ENCODE peak calls at places on chromosomes 7 and 10, in eight cellular contexts. O is CD8-positive, alpha-beta memory T cell; N is pancreas; G is small intestine; M is tibial artery; L is prostate gland; K is spleen; H is upper lobe of right lung. X is an unnamed sample. For H3K9me3, the result is how much of the 10 kb centered on the place peaks cover.

GRCh38 chr10:129872001-129872400 is 92.1 kb downstream of the EBF3 start:
- DNase-seq in H (no peak), G (no peak), M (no peak), K (no peak), O (no peak), L (no peak), N (no peak), X (no peak)

GRCh38 chr10:12735843-12736462 is 265.6 kb downstream of the CCDC3 start:
- DNase-seq in K (no peak), G (no peak), M (peak), O (no peak), N (no peak), H (no peak), L (no peak), X (no peak)

GRCh38 chr7:156472267-156472666 is 168.3 kb upstream of the RNF32 start:
- DNase-seq in O (no peak), M (no peak), H (no peak), K (no peak), L (no peak), N (no peak), G (no peak), X (no peak)

GRCh38 chr10:88499569-88500470 is 83.3 kb downstream of the RNLS start:
- DNase-seq in G (no peak), K (no peak), M (no peak), L (no peak), O (no peak), N (no peak), H (no peak), X (no peak)

GRCh38 chr7:42876182-42877068 is 35.4 kb downstream of the C7orf25 start:
- DNase-seq in N (no peak), O (no peak), L (peak), G (peak), M (no peak), K (no peak), H (no peak), X (peak)

GRCh38 chr10:1183033-1183396 is 126.8 kb downstream of the WDR37 start:
- DNase-seq in M (no peak), K (peak), L (no peak), G (peak), O (no peak), N (peak), H (peak), X (no peak)

GRCh38 chr7:155344618-155345433 is 47.1 kb downstream of the INSIG1 start:
- DNase-seq in K (peak), G (peak), M (peak), N (peak), H (peak), O (peak), L (peak), X (peak)

GRCh38 chr7:98568891-98569290 is 48.2 kb upstream of the NPTX2 start:
- DNase-seq in G (no peak), K (no peak), O (no peak), M (no peak), H (no peak), L (no peak), N (no peak), X (no peak)

GRCh38 chr10:22647244-22647643 is 67.1 kb downstream of the PIP4K2A start:
- DNase-seq in M (no peak), K (no peak), H (no peak), N (no peak), G (no peak), O (no peak), L (no peak), X (no peak)

GRCh38 chr10:21677551-21677950 is 143.5 kb downstream of the MLLT10 start:
- DNase-seq in L (no peak), O (no peak), M (no peak), N (no peak), G (no peak), H (no peak), K (no peak), X (no peak)

DNA sequence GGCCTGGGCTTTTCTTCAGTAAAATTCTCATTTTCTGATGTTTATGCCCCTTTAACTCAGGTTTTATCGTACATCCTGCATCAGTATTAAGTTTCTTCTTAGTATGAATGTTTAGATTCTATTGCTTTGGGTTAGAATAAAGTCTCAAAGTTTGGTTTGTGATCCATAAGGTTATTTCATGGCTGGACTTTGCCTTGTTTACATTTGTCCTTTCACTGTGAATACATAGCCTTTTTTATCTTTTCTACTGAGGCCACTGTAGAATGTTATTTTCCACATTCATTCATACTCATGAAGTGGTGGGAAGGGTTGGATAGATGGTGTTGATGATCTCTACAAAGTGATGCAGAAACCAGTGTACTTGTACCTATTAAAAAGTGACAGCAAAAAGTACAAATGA is 59.8 kb downstream of the CCSER2 start:
- DNase-seq in M (no peak), L (no peak), H (no peak), K (no peak), G (no peak), N (no peak), O (no peak), X (no peak)
- H3K9me3 ChIP-seq in M (under half), L (under half), H (under half), K (under half), G (under half), N (under half), O (under half), X (under half)

DNA sequence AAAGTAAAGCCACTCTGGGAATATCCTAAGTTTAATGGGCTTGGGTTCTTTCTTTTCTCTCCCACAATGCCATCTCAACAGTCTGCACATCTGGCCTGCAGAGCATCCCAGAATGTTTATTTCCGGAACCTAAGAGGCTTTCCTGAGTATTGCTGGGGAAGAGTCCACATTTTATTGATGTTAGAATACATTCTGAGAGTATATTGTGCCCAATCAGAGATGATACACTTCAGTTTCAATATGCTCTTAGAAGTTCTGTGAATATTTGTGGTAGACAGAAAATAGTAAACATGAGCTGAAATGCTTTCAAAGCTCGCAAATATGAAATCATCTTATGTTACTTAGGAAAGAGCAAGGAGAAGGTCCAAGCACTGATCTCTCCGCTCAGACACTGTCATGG is 200.6 kb downstream of the TWIST1 start:
- DNase-seq in L (no peak), O (no peak), G (no peak), M (no peak), K (no peak), H (no peak), N (no peak), X (no peak)
- H3K9me3 ChIP-seq in L (under half), O (under half), G (under half), M (under half), K (under half), H (under half), N (under half), X (under half)

DNA sequence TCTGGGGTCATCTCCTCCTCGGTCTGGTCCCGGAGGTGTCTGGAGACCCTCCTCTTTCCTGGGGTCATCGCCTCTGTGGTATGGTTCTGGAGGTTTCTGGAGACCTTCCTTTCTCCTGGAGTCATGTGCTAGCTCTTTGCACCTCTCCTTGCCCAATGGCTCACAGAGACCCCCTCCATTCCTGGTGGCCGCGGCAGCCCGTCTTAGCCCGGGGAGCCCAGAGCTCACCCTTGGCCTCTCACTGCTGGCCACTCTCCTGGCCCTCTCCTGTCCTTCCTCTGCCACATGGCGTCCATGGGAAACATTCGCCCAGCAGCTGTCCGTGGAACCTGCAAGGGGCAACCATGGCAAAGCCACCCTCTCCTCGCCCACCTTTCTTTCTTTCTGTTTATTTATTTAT is 20.2 kb upstream of the FOXL3 start:
- DNase-seq in H (no peak), G (no peak), N (no peak), L (no peak), M (no peak), K (peak), O (no peak), X (no peak)
- H3K9me3 ChIP-seq in H (under half), G (under half), N (under half), L (under half), M (under half), K (under half), O (under half), X (under half)

DNA sequence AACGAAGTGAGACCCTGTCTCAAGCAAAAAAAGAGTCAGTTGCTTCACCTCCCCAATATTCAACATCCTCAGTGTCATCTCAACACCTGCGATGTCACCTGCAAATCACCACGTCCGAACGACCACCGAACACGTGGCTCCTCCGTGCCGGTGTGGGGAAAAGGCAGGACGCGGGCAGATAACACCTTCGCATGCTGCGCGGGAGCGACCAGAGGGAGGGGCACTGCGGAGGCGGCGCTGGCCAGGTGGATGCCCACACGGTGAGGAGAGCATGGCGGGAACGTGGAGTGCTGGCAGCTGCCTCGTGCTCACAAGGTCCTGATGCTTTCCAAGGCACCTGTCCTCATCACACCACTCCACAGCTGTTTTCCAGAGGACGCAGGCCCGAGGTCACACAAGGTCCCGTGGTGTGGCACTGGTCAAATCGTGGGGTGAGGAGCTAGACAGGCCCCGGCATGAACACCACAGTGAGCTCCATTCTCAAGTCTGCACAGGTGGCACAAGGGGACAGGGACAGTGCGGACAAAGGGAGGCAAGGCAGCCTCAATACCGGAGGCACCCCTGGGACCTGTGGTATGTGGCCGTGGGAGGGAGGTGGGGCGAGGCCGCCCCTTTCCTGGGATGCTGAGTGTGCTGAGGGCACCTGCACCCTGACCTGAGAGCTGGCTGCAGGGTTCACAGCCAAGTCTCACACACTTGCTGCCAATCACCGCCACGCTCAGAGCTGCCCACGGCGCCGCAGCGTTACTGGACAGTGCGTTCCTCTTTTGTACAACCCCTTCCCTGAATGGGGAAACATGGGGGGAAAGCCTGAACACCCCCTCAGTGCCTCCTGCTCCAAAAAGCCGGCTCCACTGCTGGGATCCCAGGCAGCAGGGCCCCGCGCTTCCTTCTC is 13.0 kb downstream of the TUBGCP2 start:
- DNase-seq in N (no peak), G (no peak), H (no peak), O (no peak), K (peak), M (no peak), L (no peak), X (no peak)
- H3K9me3 ChIP-seq in N (under half), G (under half), H (under half), O (under half), K (under half), M (under half), L (under half), X (under half)

GRCh38 chr10:77223532-77224460 is 413.8 kb downstream of the KCNMA1 start:
- DNase-seq in M (no peak), L (no peak), K (no peak), N (no peak), H (no peak), G (no peak), O (no peak), X (no peak)

GRCh38 chr10:77228559-77228958 is 409.0 kb downstream of the KCNMA1 start:
- DNase-seq in K (no peak), M (no peak), G (no peak), H (no peak), L (no peak), N (no peak), O (no peak), X (no peak)

GRCh38 chr10:77226871-77227557 is 410.6 kb downstream of the KCNMA1 start:
- DNase-seq in L (no peak), H (no peak), K (no peak), G (no peak), N (no peak), M (no peak), O (no peak), X (no peak)

GRCh38 chr10:77226434-77226833 is 411.2 kb downstream of the KCNMA1 start:
- DNase-seq in M (no peak), L (no peak), K (no peak), N (no peak), H (no peak), O (no peak), G (no peak), X (no peak)

DNA sequence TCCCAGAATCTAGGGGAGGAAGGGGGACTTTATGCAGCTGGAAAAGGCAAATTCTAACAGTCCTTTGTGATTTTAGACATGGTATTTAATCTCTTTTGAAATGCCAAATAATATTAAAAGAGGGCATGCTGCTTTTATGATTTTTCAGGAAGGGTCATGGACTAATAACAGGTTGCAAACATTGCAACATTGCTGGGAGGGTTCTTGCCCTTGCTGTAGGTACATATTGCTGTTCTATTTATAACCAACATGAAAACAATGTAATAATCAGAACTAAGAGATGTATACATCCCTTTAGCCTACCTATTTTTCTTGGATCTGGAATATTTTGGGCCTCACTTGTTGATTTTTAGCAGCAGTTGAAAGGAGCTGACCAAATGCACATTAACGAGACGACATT is 411.6 kb downstream of the KCNMA1 start:
- DNase-seq in G (no peak), O (no peak), N (no peak), L (no peak), H (no peak), M (no peak), K (no peak), X (no peak)
- H3K9me3 ChIP-seq in G (under half), O (under half), N (under half), L (under half), H (under half), M (under half), K (under half), X (under half)

GRCh38 chr10:35433851-35434426 is 97.6 kb downstream of the CCNY start:
- DNase-seq in L (no peak), N (no peak), O (no peak), G (no peak), K (no peak), H (no peak), M (no peak), X (no peak)
- H3K9me3 ChIP-seq in L (under half), N (under half), O (under half), G (under half), K (under half), H (under half), M (under half), X (under half)

GRCh38 chr7:64516451-64516850 is 46.4 kb downstream of the ZNF680 start:
- DNase-seq in H (no peak), L (no peak), K (no peak), G (no peak), M (no peak), O (no peak), N (no peak), X (no peak)
- H3K9me3 ChIP-seq in H (half or more), L (under half), K (half or more), G (under half), M (under half), O (under half), N (under half), X (half or more)